ENCODE peak calls at places on chromosomes 12 and 14, in four cellular contexts. R is HepG2, I is A549, B is K562. H is an unnamed sample.

GRCh38 chr14:69284170-69284569 is 24.2 kb downstream of the GALNT16 start:
- DNase-seq in B (no peak), I (no peak), R (no peak), H (no peak)

GRCh38 chr12:74245458-74245857 is 292.2 kb upstream of the ATXN7L3B start:
- DNase-seq in B (no peak), R (no peak), I (no peak), H (no peak)

GRCh38 chr14:99568567-99569560 is 35.1 kb downstream of the CCDC85C start:
- DNase-seq in R (no peak), B (peak), I (no peak), H (no peak)

GRCh38 chr14:55389330-55389729 is 22.3 kb downstream of the ATG14 start:
- DNase-seq in I (no peak), R (no peak), B (no peak), H (no peak)

GRCh38 chr14:100839573-100840175 is 13.8 kb downstream of the MEG3 start:
- DNase-seq in I (no peak), R (no peak), B (no peak), H (no peak)

GRCh38 chr14:65170318-65170717 is 68.0 kb upstream of the MAX start:
- DNase-seq in R (no peak), I (no peak), B (no peak), H (no peak)

GRCh38 chr14:76644875-76645518 is 116.3 kb upstream of the VASH1 start:
- DNase-seq in I (peak), R (peak), B (peak), H (no peak)

GRCh38 chr12:54689984-54690383 is 41.8 kb upstream of the DCD start:
- DNase-seq in R (no peak), B (peak), I (no peak), H (no peak)

GRCh38 chr12:120041386-120042231 is 52.6 kb downstream of the BICDL1 start:
- DNase-seq in B (no peak), I (no peak), R (peak), H (no peak)

GRCh38 chr12:120468271-120468845 is 1.2 kb downstream of the SRSF9 start:
- DNase-seq in I (peak), R (peak), B (peak), H (no peak)

GRCh38 chr12:72547593-72547992 is 275.4 kb downstream of the TRHDE start:
- DNase-seq in I (no peak), B (no peak), R (no peak), H (no peak)

GRCh38 chr14:73526036-73526984 is 10.6 kb upstream of the ACOT1 start:
- DNase-seq in R (peak), I (no peak), B (no peak), H (no peak)

GRCh38 chr12:96824838-96825236 is 82.2 kb upstream of the NEDD1 start:
- DNase-seq in R (no peak), B (no peak), I (no peak), H (no peak)

GRCh38 chr14:59254911-59255545 is 66.6 kb downstream of the DAAM1 start:
- DNase-seq in R (no peak), I (no peak), B (no peak), H (no peak)

GRCh38 chr14:91403069-91403600 is 14.5 kb downstream of the CCDC88C start:
- DNase-seq in I (no peak), B (no peak), R (no peak), H (no peak)

GRCh38 chr14:91406451-91406850 is 11.2 kb downstream of the CCDC88C start:
- DNase-seq in B (no peak), I (no peak), R (no peak), H (no peak)

GRCh38 chr14:91406982-91407381 is 10.6 kb downstream of the CCDC88C start:
- DNase-seq in R (no peak), I (no peak), B (no peak), H (no peak)

GRCh38 chr14:91405724-91406435 is 11.7 kb downstream of the CCDC88C start:
- DNase-seq in B (no peak), R (no peak), I (no peak), H (no peak)

DNA sequence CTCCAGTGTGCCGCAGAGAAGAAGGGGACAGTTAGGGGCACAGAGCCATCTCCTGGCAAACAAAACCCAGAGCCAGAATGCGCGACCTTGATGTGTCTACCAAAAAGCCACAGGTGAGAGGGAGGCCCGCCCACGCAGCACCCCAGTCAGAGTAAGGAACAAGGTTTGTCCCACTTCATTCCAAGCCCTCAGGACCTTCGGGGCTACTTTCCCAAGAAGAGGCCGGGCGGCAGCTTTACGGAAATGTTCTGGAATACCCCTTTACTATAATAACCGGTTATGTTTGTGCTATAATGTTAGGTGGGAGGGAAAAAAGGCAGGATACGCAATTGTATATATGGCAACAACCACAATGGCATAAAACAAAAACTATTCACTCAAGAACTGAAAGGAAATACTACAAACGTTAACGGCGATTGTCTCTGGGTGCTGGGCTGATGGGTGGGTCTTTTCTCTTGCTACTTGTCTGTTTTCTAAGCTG is 12.3 kb downstream of the CCDC88C start:
- DNase-seq in R (no peak), I (no peak), B (no peak), H (no peak)
- TF ChIP-seq CHD4 in R (no peak), I (no peak), B (no peak), H (no peak)

GRCh38 chr14:47039336-47039735 is 387.8 kb upstream of the RPL10L start:
- DNase-seq in R (no peak), I (no peak), B (no peak), H (no peak)

GRCh38 chr14:47044841-47045240 is 393.3 kb upstream of the RPL10L start:
- DNase-seq in B (no peak), I (no peak), R (no peak), H (no peak)

GRCh38 chr14:47040490-47040889 is 388.9 kb upstream of the RPL10L start:
- DNase-seq in R (peak), B (no peak), I (no peak), H (no peak)
- TF ChIP-seq POLR2AphosphoS2 in R (no peak), B (no peak), I (no peak), H (no peak)

GRCh38 chr12:70227911-70228310 is 15.3 kb upstream of the CNOT2 start:
- DNase-seq in I (no peak), B (no peak), R (no peak), H (no peak)
- TF ChIP-seq CHD4 in I (no peak), B (no peak), R (no peak), H (no peak)

GRCh38 chr12:22124987-22125386 is 79.0 kb downstream of the CMAS start:
- DNase-seq in R (no peak), B (no peak), I (no peak), H (no peak)

GRCh38 chr12:22130671-22131070 is 84.7 kb downstream of the CMAS start:
- DNase-seq in B (peak), I (no peak), R (no peak), H (no peak)

GRCh38 chr12:22121224-22121623 is 75.2 kb downstream of the CMAS start:
- DNase-seq in I (no peak), B (peak), R (peak), H (no peak)

GRCh38 chr12:22126758-22127157 is 80.7 kb downstream of the CMAS start:
- DNase-seq in B (no peak), R (no peak), I (no peak), H (no peak)
- TF ChIP-seq POLR2AphosphoS2 in B (no peak), R (no peak), I (no peak), H (no peak)

H was measured in GM12878.